ENCODE peak calls at places on chromosome X, in five cellular contexts. E, R, G, B and H are unnamed samples.

GRCh38 chrX:96889726-96890125 is 6.0 kb downstream of the RPA4 start:
- DNase-seq in R (no peak), B (no peak), G (no peak), E (no peak), H (no peak)

GRCh38 chrX:134694333-134694925 is 36.2 kb upstream of the PLAC1 start:
- DNase-seq in B (no peak), R (no peak), E (no peak), G (no peak), H (no peak)

GRCh38 chrX:88613338-88613737 is 133.7 kb upstream of the CPXCR1 start:
- DNase-seq in B (no peak), G (no peak), R (no peak), E (peak), H (no peak)

GRCh38 chrX:56231706-56232105 is 450 bp upstream of the KLF8 start:
- DNase-seq in G (no peak), E (no peak), R (no peak), B (no peak), H (no peak)

GRCh38 chrX:100587846-100588245 is 3.1 kb downstream of the TNMD start:
- DNase-seq in E (no peak), R (no peak), B (no peak), G (no peak), H (no peak)

GRCh38 chrX:68462653-68463052 is 29.4 kb upstream of the OPHN1 start:
- DNase-seq in E (no peak), B (no peak), R (no peak), G (no peak), H (no peak)

GRCh38 chrX:121886557-121886956 is 839.1 kb downstream of the GLUD2 start:
- DNase-seq in B (no peak), E (no peak), G (no peak), R (no peak), H (no peak)

GRCh38 chrX:72498782-72499181 is 73.9 kb downstream of the HDAC8 start:
- DNase-seq in G (no peak), E (no peak), B (no peak), R (no peak), H (no peak)

GRCh38 chrX:119667111-119667928 is 25.6 kb downstream of the SEPTIN6 start:
- DNase-seq in G (no peak), B (no peak), R (no peak), E (no peak), H (no peak)

GRCh38 chrX:70029790-70030189 is 19.9 kb downstream of the AWAT2 start:
- DNase-seq in B (no peak), E (no peak), G (no peak), R (no peak), H (no peak)

GRCh38 chrX:21972721-21973120 is 32.2 kb downstream of the SMS start:
- DNase-seq in E (peak), R (no peak), B (no peak), G (no peak), H (peak)

GRCh38 chrX:44344194-44344593 is 722 bp upstream of the EFHC2 start:
- DNase-seq in R (peak), E (peak), G (no peak), B (peak), H (no peak)

GRCh38 chrX:28391528-28391927 is 195.7 kb upstream of the IL1RAPL1 start:
- DNase-seq in G (no peak), E (no peak), B (no peak), R (no peak), H (no peak)

GRCh38 chrX:136598631-136599030 is 49.3 kb upstream of the CD40LG start:
- DNase-seq in E (no peak), G (no peak), R (no peak), B (no peak), H (no peak)

GRCh38 chrX:101462892-101463291 is 22.4 kb upstream of the ARMCX4 start:
- DNase-seq in B (no peak), R (no peak), G (no peak), E (peak), H (no peak)

GRCh38 chrX:107674480-107675364 is 46.4 kb downstream of the PRPS1 start:
- DNase-seq in E (peak), G (no peak), R (no peak), B (no peak), H (peak)

GRCh38 chrX:119071381-119071780 is 1.4 kb upstream of the CT47C1 start:
- DNase-seq in B (no peak), E (no peak), G (no peak), R (no peak), H (no peak)

GRCh38 chrX:133668225-133668931 is 253.1 kb upstream of the GPC4 start:
- DNase-seq in R (no peak), E (no peak), G (no peak), B (no peak), H (no peak)

GRCh38 chrX:13432376-13432775 is 112.5 kb upstream of the ATXN3L start:
- DNase-seq in B (no peak), G (no peak), E (peak), R (no peak), H (peak)

GRCh38 chrX:154019633-154020499 is at the start of gene IRAK1:
- DNase-seq in E (peak), B (peak), G (peak), R (peak), H (peak)

GRCh38 chrX:148771440-148771839 is 271.0 kb downstream of the AFF2 start:
- DNase-seq in E (no peak), G (no peak), B (no peak), R (no peak), H (no peak)

GRCh38 chrX:9911479-9911878 is 55.7 kb upstream of the CLDN34 start:
- DNase-seq in B (no peak), R (no peak), E (no peak), G (no peak), H (no peak)

GRCh38 chrX:120768681-120769080 is 107.0 kb downstream of the CT47B1 start:
- DNase-seq in E (peak), R (no peak), G (no peak), B (no peak), H (no peak)

GRCh38 chrX:99939883-99940232 is 470.2 kb downstream of the PCDH19 start:
- DNase-seq in B (no peak), E (no peak), R (no peak), G (no peak), H (no peak)

GRCh38 chrX:150456466-150456865 is 93.3 kb downstream of the MAMLD1 start:
- DNase-seq in B (no peak), R (no peak), G (no peak), E (no peak), H (no peak)